ENCODE peak calls at places on chromosomes 12 and 14, in six cellular contexts. R is uterus, G is breast epithelium, Q is vagina, B is sigmoid colon, L is heart left ventricle. F is an unnamed sample. For H3K27me3, the result is how much of the 10 kb centered on the place peaks cover.

GRCh38 chr12:52344111-52344510 is 22.9 kb upstream of the KRT83 start:
- DNase-seq in R (no peak), Q (no peak), L (no peak), B (peak), G (no peak), F (no peak)

GRCh38 chr12:10361622-10362021 is 28.2 kb downstream of the KLRK1 start:
- DNase-seq in L (no peak), Q (no peak), B (no peak), R (no peak), G (no peak), F (no peak)

GRCh38 chr14:81849714-81850113 is 316.1 kb upstream of the SEL1L start:
- DNase-seq in Q (no peak), R (no peak), L (no peak), B (no peak), G (no peak), F (no peak)

GRCh38 chr12:52975204-52975603 is 26.3 kb downstream of the KRT18 start:
- DNase-seq in B (no peak), Q (no peak), L (no peak), R (no peak), G (no peak), F (no peak)

GRCh38 chr14:34424488-34424887 is 37.6 kb downstream of the SPTSSA start:
- DNase-seq in B (no peak), G (no peak), L (no peak), R (no peak), Q (no peak), F (no peak)

GRCh38 chr14:93100570-93100969 is 15.2 kb downstream of the ITPK1 start:
- DNase-seq in B (no peak), R (no peak), L (no peak), G (no peak), Q (no peak), F (no peak)

GRCh38 chr12:122921917-122922316 is 26.0 kb upstream of the VPS37B start:
- DNase-seq in G (no peak), B (no peak), Q (no peak), R (no peak), L (no peak), F (no peak)

GRCh38 chr14:53850714-53851296 is 105.8 kb downstream of the BMP4 start:
- DNase-seq in Q (no peak), B (no peak), G (no peak), L (no peak), R (no peak), F (no peak)

GRCh38 chr14:21024668-21025373 is at the start of gene NDRG2:
- DNase-seq in B (peak), G (peak), R (peak), Q (peak), L (peak), F (peak)

GRCh38 chr12:13371797-13372196 is 175.3 kb downstream of the EMP1 start:
- DNase-seq in B (no peak), L (no peak), R (no peak), Q (no peak), G (no peak), F (no peak)

GRCh38 chr12:22729431-22729830 is 104.5 kb downstream of the ETNK1 start:
- DNase-seq in R (no peak), B (no peak), L (no peak), Q (no peak), G (no peak), F (no peak)

GRCh38 chr12:70070494-70071007 is 172.7 kb upstream of the CNOT2 start:
- DNase-seq in B (no peak), L (no peak), Q (no peak), G (no peak), R (no peak), F (no peak)

GRCh38 chr12:12946686-12947355 is 5.1 kb downstream of the GPRC5D start:
- DNase-seq in L (no peak), Q (no peak), R (no peak), B (no peak), G (no peak), F (no peak)

GRCh38 chr14:95683793-95684192 is 2.4 kb upstream of the TCL1B start:
- DNase-seq in Q (no peak), R (no peak), L (no peak), G (no peak), B (no peak), F (no peak)

GRCh38 chr14:77099425-77100167 is 1.5 kb downstream of the CIPC start:
- DNase-seq in L (no peak), B (no peak), G (no peak), R (no peak), Q (no peak), F (no peak)

GRCh38 chr14:55316528-55316927 is 45.3 kb downstream of the FBXO34 start:
- DNase-seq in R (no peak), Q (no peak), B (no peak), G (no peak), L (no peak), F (no peak)

GRCh38 chr14:100565650-100566049 is 21.6 kb downstream of the BEGAIN start:
- DNase-seq in B (no peak), G (no peak), Q (no peak), R (no peak), L (no peak), F (no peak)

GRCh38 chr14:100566586-100566985 is 20.6 kb downstream of the BEGAIN start:
- DNase-seq in Q (no peak), G (no peak), B (no peak), L (no peak), R (no peak), F (no peak)

GRCh38 chr14:100566119-100566518 is 21.1 kb downstream of the BEGAIN start:
- DNase-seq in Q (no peak), B (no peak), R (no peak), L (no peak), G (no peak), F (no peak)

GRCh38 chr14:100562751-100563150 is 24.5 kb downstream of the BEGAIN start:
- DNase-seq in Q (no peak), L (no peak), B (no peak), R (no peak), G (no peak), F (no peak)

GRCh38 chr14:100564506-100564905 is 22.7 kb downstream of the BEGAIN start:
- DNase-seq in B (no peak), L (no peak), Q (no peak), G (no peak), R (no peak), F (no peak)
- H3K27me3 ChIP-seq in B (under half), L (under half), Q (under half), G (under half), R (under half), F (under half)

GRCh38 chr12:115147916-115148315 is 463.9 kb upstream of the TBX3 start:
- DNase-seq in B (no peak), L (no peak), Q (no peak), R (no peak), G (no peak), F (no peak)

GRCh38 chr12:115149279-115149678 is 465.3 kb upstream of the TBX3 start:
- DNase-seq in R (no peak), Q (no peak), G (no peak), B (no peak), L (no peak), F (no peak)

GRCh38 chr12:115146453-115146852 is 462.5 kb upstream of the TBX3 start:
- DNase-seq in B (no peak), G (no peak), L (no peak), Q (no peak), R (no peak), F (no peak)

GRCh38 chr12:115144425-115144824 is 460.4 kb upstream of the TBX3 start:
- DNase-seq in B (no peak), Q (no peak), L (no peak), G (no peak), R (no peak), F (no peak)

GRCh38 chr12:115149685-115150378 is 465.9 kb upstream of the TBX3 start:
- DNase-seq in R (no peak), B (no peak), G (no peak), Q (no peak), L (no peak), F (no peak)
- TF ChIP-seq POLR2A in R (no peak), B (no peak), G (no peak), Q (no peak), L (no peak), F (no peak)

DNA sequence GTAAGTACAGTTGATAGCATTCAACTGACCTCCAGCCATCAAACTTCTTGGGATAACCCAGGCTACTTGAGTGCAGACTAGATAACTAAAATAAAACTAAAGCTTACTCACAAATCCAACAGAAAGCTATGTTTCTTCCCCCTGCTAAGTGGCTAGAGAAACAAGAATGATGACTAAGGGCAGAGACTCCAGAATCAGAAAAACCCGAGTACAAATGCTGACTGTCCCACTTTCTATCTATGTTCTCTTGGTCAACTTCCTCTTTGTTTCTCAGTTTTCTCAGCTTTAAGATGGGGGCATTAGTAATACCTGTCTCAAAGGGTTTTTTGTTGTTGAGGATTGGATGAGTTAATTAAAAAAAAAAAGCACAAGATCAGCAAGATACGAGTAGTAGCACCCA is 6.1 kb upstream of the NUAK1 start:
- DNase-seq in Q (no peak), G (no peak), R (no peak), L (no peak), B (no peak), F (no peak)
- H3K27ac ChIP-seq in Q (no peak), G (no peak), R (no peak), L (peak), B (no peak), F (peak)

GRCh38 chr12:99984271-99985128 is at the start of gene ANKS1B:
- DNase-seq in R (peak), G (peak), Q (no peak), B (peak), L (peak), F (peak)

GRCh38 chr12:99981639-99982190 is 3.0 kb downstream of the ANKS1B start:
- DNase-seq in G (no peak), L (no peak), Q (no peak), B (no peak), R (no peak), F (no peak)

GRCh38 chr12:99985129-99985570 is 414 bp upstream of the ANKS1B start:
- DNase-seq in R (no peak), L (no peak), G (no peak), Q (no peak), B (no peak), F (no peak)

GRCh38 chr12:99983721-99984258 is 946 bp downstream of the ANKS1B start:
- DNase-seq in L (no peak), B (no peak), G (no peak), R (peak), Q (no peak), F (no peak)

GRCh38 chr12:99985631-99986030 is 895 bp upstream of the ANKS1B start:
- DNase-seq in G (no peak), Q (no peak), R (no peak), L (no peak), B (no peak), F (no peak)
- H3K27me3 ChIP-seq in G (under half), Q (under half), R (under half), L (under half), B (under half), F (under half)

GRCh38 chr12:62930546-62931425 is 4.2 kb downstream of the PPM1H start:
- DNase-seq in Q (no peak), G (no peak), R (no peak), B (no peak), L (no peak), F (no peak)

GRCh38 chr12:62933871-62934798 is 815 bp downstream of the PPM1H start:
- DNase-seq in B (no peak), L (peak), Q (no peak), G (peak), R (peak), F (peak)

GRCh38 chr12:62933220-62933870 is 1.6 kb downstream of the PPM1H start:
- DNase-seq in G (no peak), R (no peak), B (no peak), L (peak), Q (no peak), F (peak)

GRCh38 chr12:62931481-62931880 is 3.5 kb downstream of the PPM1H start:
- DNase-seq in G (no peak), L (no peak), Q (no peak), R (no peak), B (no peak), F (no peak)

GRCh38 chr12:62934799-62935674 is at the start of gene PPM1H:
- DNase-seq in G (peak), L (peak), B (peak), Q (no peak), R (peak), F (peak)
- TF ChIP-seq POLR2A in G (no peak), L (peak), B (no peak), Q (no peak), R (no peak), F (peak)